ENCODE peak calls at places on chromosomes 3 and 15, in six cellular contexts. One of them, this sample, is unnamed.

GRCh38 chr3:29167180-29167579 is 113.7 kb upstream of the RBMS3 start:
- DNase-seq in lung: no peak
- DNase-seq in HFFc6: no peak
- DNase-seq in adrenal gland: no peak
- DNase-seq in HepG2: no peak
- DNase-seq in thoracic aorta: no peak
- DNase-seq in this sample: no peak

GRCh38 chr3:39810647-39811161 is 1.3 kb downstream of the MYRIP start:
- DNase-seq in lung: no peak
- DNase-seq in HFFc6: no peak
- DNase-seq in adrenal gland: no peak
- DNase-seq in HepG2: no peak
- DNase-seq in thoracic aorta: no peak
- DNase-seq in this sample: no peak

GRCh38 chr15:81299630-81300273 is 24.2 kb downstream of the STARD5 start:
- DNase-seq in lung: no peak
- DNase-seq in HFFc6: no peak
- DNase-seq in adrenal gland: no peak
- DNase-seq in HepG2: no peak
- DNase-seq in thoracic aorta: no peak
- DNase-seq in this sample: no peak

GRCh38 chr3:67381667-67382272 is 272.6 kb downstream of the SUCLG2 start:
- DNase-seq in lung: no peak
- DNase-seq in HFFc6: no peak
- DNase-seq in adrenal gland: no peak
- DNase-seq in HepG2: peak; percentile 10
- DNase-seq in thoracic aorta: no peak
- DNase-seq in this sample: no peak

GRCh38 chr15:80068578-80068977 is 9.1 kb downstream of the ZFAND6 start:
- DNase-seq in lung: no peak
- DNase-seq in HFFc6: peak; percentile 49
- DNase-seq in adrenal gland: no peak
- DNase-seq in HepG2: no peak
- DNase-seq in thoracic aorta: no peak
- DNase-seq in this sample: no peak

GRCh38 chr3:179069762-179070390 is 1.7 kb downstream of the ZMAT3 start:
- DNase-seq in lung: no peak
- DNase-seq in HFFc6: peak; percentile 8
- DNase-seq in adrenal gland: no peak
- DNase-seq in HepG2: no peak
- DNase-seq in thoracic aorta: no peak
- DNase-seq in this sample: no peak

GRCh38 chr3:4522962-4523361 is 29.8 kb downstream of the ITPR1 start:
- DNase-seq in lung: no peak
- DNase-seq in HFFc6: no peak
- DNase-seq in adrenal gland: no peak
- DNase-seq in HepG2: no peak
- DNase-seq in thoracic aorta: no peak
- DNase-seq in this sample: no peak

GRCh38 chr15:82968066-82968465 is 15.5 kb upstream of the HOMER2 start:
- DNase-seq in lung: no peak
- DNase-seq in HFFc6: peak; percentile 56
- DNase-seq in adrenal gland: no peak
- DNase-seq in HepG2: no peak
- DNase-seq in thoracic aorta: no peak
- DNase-seq in this sample: no peak

GRCh38 chr3:152960684-152961083 is 125.8 kb downstream of the P2RY1 start:
- DNase-seq in lung: no peak
- DNase-seq in HFFc6: no peak
- DNase-seq in adrenal gland: no peak
- DNase-seq in HepG2: peak; percentile 47
- DNase-seq in thoracic aorta: no peak
- DNase-seq in this sample: no peak

GRCh38 chr3:126753191-126754160 is 49.4 kb downstream of the CHCHD6 start:
- DNase-seq in lung: peak; percentile 69
- DNase-seq in HFFc6: peak; percentile 62
- DNase-seq in adrenal gland: no peak
- DNase-seq in HepG2: peak; percentile 59
- DNase-seq in thoracic aorta: no peak
- DNase-seq in this sample: peak; percentile 76

GRCh38 chr3:50930371-50931208 is 255.9 kb downstream of the DOCK3 start:
- DNase-seq in lung: no peak
- DNase-seq in HFFc6: no peak
- DNase-seq in adrenal gland: no peak
- DNase-seq in HepG2: no peak
- DNase-seq in thoracic aorta: no peak
- DNase-seq in this sample: peak; percentile 83

GRCh38 chr3:116337229-116337628 is 108.1 kb downstream of the LSAMP start:
- DNase-seq in lung: no peak
- DNase-seq in HFFc6: no peak
- DNase-seq in adrenal gland: no peak
- DNase-seq in HepG2: no peak
- DNase-seq in thoracic aorta: no peak
- DNase-seq in this sample: no peak

GRCh38 chr3:190175490-190175889 is 54.8 kb upstream of the P3H2 start:
- DNase-seq in lung: no peak
- DNase-seq in HFFc6: peak; percentile 28
- DNase-seq in adrenal gland: no peak
- DNase-seq in HepG2: no peak
- DNase-seq in thoracic aorta: no peak
- DNase-seq in this sample: no peak

GRCh38 chr3:195117978-195118581 is 152.9 kb downstream of the XXYLT1 start:
- DNase-seq in lung: no peak
- DNase-seq in HFFc6: no peak
- DNase-seq in adrenal gland: peak; percentile 66
- DNase-seq in HepG2: no peak
- DNase-seq in thoracic aorta: no peak
- DNase-seq in this sample: no peak
- TF ChIP-seq CTCF in lung: no peak
- TF ChIP-seq CTCF in HFFc6: peak; percentile 46
- TF ChIP-seq CTCF in adrenal gland: peak; percentile 12
- TF ChIP-seq CTCF in HepG2: no peak
- TF ChIP-seq CTCF in thoracic aorta: no peak
- TF ChIP-seq CTCF in this sample: peak; percentile 29

GRCh38 chr3:7658294-7658693 is 797.4 kb downstream of the GRM7 start:
- DNase-seq in lung: no peak
- DNase-seq in HFFc6: no peak
- DNase-seq in adrenal gland: no peak
- DNase-seq in HepG2: no peak
- DNase-seq in thoracic aorta: no peak
- DNase-seq in this sample: no peak

DNA sequence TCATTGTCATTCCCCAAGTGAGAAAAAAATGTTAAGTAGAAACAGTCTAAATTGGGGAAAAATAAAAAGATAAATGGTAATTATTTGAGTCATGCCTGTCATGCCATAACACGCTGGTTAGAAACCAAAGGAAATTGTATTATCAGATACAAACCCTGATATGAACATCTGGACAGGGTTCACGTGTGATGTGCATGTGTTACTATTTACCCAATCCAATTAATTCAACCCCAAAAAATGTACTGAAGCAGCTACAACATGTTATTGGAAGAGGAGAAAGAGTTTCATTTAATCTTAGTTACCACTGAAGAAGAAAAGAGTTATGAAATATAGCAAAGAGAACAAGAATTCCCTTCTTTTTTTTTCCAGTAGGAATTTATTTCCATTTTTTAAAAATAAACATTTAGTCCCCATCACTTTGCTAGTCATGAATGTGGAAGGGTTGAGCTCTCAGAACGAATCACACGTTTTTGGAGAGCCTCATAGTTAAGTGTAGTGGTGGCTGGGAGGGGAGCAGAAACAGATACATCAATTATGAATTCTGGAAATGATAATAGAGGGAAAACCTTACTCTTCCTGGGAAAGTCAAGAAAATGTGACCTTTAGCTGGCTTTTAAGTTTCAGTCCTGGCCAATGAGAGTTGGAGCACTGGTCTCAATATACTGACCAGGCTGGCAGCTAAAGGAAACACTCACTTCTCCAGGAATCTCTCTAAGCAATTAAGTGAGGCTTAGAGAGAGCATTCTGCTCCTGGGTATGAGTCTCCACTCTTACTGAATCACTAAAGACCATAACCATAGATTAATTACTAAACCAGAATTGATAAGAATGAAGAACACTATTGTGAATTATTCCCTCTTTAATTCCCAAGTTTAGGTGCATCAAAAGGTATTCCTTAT is 796.5 kb downstream of the GRM7 start:
- DNase-seq in lung: no peak
- DNase-seq in HFFc6: no peak
- DNase-seq in adrenal gland: no peak
- DNase-seq in HepG2: no peak
- DNase-seq in thoracic aorta: no peak
- DNase-seq in this sample: no peak
- TF ChIP-seq CTCF in lung: no peak
- TF ChIP-seq CTCF in HFFc6: no peak
- TF ChIP-seq CTCF in adrenal gland: no peak
- TF ChIP-seq CTCF in HepG2: no peak
- TF ChIP-seq CTCF in thoracic aorta: no peak
- TF ChIP-seq CTCF in this sample: no peak

GRCh38 chr3:52052831-52053306 is 3.5 kb downstream of the DUSP7 start:
- DNase-seq in lung: peak; percentile 83
- DNase-seq in HFFc6: peak; percentile 85
- DNase-seq in adrenal gland: peak; percentile 94
- DNase-seq in HepG2: peak; percentile 53
- DNase-seq in thoracic aorta: peak; percentile 78
- DNase-seq in this sample: peak; percentile 88
- TF ChIP-seq CTCF in lung: peak; percentile 20
- TF ChIP-seq CTCF in HFFc6: peak; percentile 69
- TF ChIP-seq CTCF in adrenal gland: no peak
- TF ChIP-seq CTCF in HepG2: peak; percentile 71
- TF ChIP-seq CTCF in thoracic aorta: peak; percentile 50
- TF ChIP-seq CTCF in this sample: peak; percentile 61

DNA sequence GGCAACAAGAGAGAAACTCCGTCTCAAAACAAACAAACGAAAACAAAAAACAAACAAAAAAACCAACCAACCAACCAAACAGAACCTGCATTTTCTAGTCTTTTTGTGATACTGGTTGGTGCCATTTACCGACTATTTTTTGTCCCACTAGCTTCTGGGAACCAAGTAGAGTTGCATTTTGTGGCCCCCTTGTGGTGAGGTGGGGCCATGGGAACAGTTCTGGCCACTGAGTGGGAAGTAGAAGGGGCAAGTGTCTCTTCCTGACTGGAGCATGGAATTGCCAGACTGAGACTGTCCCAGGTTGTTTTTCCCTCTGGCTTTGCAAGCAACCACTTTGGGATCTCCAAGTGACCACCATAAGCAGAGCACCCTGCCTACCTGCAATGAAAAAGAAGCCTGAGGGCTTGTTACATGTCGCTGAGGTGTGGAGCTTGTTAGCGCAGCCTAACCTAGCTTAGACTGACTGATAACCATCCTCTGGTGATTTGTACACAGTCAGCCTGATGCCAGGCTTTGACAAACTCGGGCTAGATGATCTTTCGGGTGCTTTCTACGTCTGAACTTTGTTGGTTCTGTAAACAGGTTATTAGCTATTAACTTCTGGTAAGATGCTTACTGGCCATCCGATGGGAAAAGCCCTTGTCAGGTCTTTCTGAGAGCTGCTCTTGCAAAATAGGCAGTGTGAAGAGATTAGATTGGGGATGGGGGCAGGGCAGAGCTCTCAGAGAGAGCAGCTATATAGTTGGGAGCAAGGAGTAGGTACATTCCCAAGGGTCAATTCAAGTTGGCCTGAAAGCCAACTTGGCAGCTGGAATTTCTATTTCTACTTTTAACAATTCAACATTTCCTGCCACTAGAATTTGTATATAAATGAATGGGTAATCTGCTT is 172.2 kb downstream of the SSR3 start:
- DNase-seq in lung: no peak
- DNase-seq in HFFc6: peak; percentile 17
- DNase-seq in adrenal gland: peak; percentile 60
- DNase-seq in HepG2: peak; percentile 24
- DNase-seq in thoracic aorta: no peak
- DNase-seq in this sample: no peak
- TF ChIP-seq CTCF in lung: peak; percentile 27
- TF ChIP-seq CTCF in HFFc6: peak; percentile 85
- TF ChIP-seq CTCF in adrenal gland: peak; percentile 46
- TF ChIP-seq CTCF in HepG2: peak; percentile 77
- TF ChIP-seq CTCF in thoracic aorta: peak; percentile 31
- TF ChIP-seq CTCF in this sample: peak; percentile 49

GRCh38 chr3:57856675-57857074 is 100.6 kb downstream of the SLMAP start:
- DNase-seq in lung: no peak
- DNase-seq in HFFc6: peak; percentile 13
- DNase-seq in adrenal gland: no peak
- DNase-seq in HepG2: no peak
- DNase-seq in thoracic aorta: no peak
- DNase-seq in this sample: no peak
- TF ChIP-seq CTCF in lung: no peak
- TF ChIP-seq CTCF in HFFc6: peak; percentile 62
- TF ChIP-seq CTCF in adrenal gland: no peak
- TF ChIP-seq CTCF in HepG2: no peak
- TF ChIP-seq CTCF in thoracic aorta: no peak
- TF ChIP-seq CTCF in this sample: no peak

DNA sequence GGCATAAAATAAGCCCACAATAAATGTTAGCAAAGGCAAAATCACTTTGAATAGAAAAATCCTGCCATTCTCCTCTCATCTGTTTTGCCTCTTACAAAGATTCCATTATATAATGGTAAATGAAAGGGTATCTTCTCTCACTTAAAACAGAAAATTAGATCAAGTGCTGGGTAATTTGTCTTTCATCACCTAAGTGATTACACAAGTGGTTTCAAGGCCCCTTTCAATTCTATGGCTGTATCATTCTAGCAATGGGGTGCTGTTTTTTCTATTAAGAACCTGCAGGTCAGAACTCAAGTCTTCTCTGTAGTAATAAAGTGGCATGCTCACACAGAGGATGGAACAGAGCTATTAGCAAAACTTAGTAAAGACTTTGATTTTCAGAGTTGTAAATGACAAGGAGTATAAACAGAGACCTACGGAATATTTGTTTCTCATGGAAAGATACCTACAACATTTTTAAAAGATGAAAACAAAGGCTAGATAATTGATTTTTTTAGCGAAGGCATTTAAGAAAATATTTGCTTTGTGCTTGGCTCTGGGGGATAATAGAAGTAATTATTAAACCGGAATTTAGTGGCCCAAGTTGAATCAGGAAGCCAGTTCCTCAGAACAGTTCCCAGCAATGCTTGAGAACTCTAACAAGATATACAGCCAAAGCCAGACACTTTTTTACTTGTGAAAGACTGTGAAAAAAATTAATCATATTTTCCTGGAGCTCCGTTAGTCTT is 137.4 kb downstream of the CMSS1 start:
- DNase-seq in lung: no peak
- DNase-seq in HFFc6: no peak
- DNase-seq in adrenal gland: no peak
- DNase-seq in HepG2: peak; percentile 61
- DNase-seq in thoracic aorta: no peak
- DNase-seq in this sample: no peak
- TF ChIP-seq CTCF in lung: no peak
- TF ChIP-seq CTCF in HFFc6: no peak
- TF ChIP-seq CTCF in adrenal gland: no peak
- TF ChIP-seq CTCF in HepG2: no peak
- TF ChIP-seq CTCF in thoracic aorta: no peak
- TF ChIP-seq CTCF in this sample: no peak

GRCh38 chr3:138942861-138943623 is 3.9 kb downstream of the FOXL2 start:
- DNase-seq in lung: no peak
- DNase-seq in HFFc6: no peak
- DNase-seq in adrenal gland: no peak
- DNase-seq in HepG2: no peak
- DNase-seq in thoracic aorta: no peak
- DNase-seq in this sample: no peak
- TF ChIP-seq CTCF in lung: no peak
- TF ChIP-seq CTCF in HFFc6: no peak
- TF ChIP-seq CTCF in adrenal gland: no peak
- TF ChIP-seq CTCF in HepG2: no peak
- TF ChIP-seq CTCF in thoracic aorta: no peak
- TF ChIP-seq CTCF in this sample: no peak